ENCODE peak calls at places on chromosomes 4 and X, in six cellular contexts. K is astrocyte of the spinal cord, U is thoracic aorta, R is osteocyte, H is AG10803, D is fibroblast of the aortic adventitia. E is an unnamed sample.

GRCh38 chr4:3396611-3397010 is 45.2 kb upstream of the HGFAC start:
- DNase-seq in U (no peak), K (no peak), D (peak; percentile 9), R (no peak), H (peak; percentile 25), E (no peak)

GRCh38 chrX:154900323-154900722 is 14.2 kb downstream of the F8A1 start:
- DNase-seq in K (no peak), H (no peak), R (no peak), D (no peak), U (no peak), E (no peak)

GRCh38 chrX:94813541-94813940 is 1139.5 kb downstream of the FAM133A start:
- DNase-seq in R (no peak), D (no peak), K (no peak), H (no peak), U (no peak), E (no peak)

GRCh38 chr4:67861513-67861912 is 22.3 kb downstream of the TMPRSS11D start:
- DNase-seq in H (no peak), U (no peak), K (peak; percentile 31), R (no peak), D (no peak), E (no peak)

GRCh38 chrX:67893931-67894330 is 350.1 kb downstream of the AR start:
- DNase-seq in D (peak; percentile 1), H (no peak), U (no peak), R (no peak), K (peak; percentile 31), E (no peak)

GRCh38 chr4:188110036-188110435 is 633 bp upstream of the TRIML2 start:
- DNase-seq in D (no peak), H (no peak), K (no peak), U (no peak), R (no peak), E (no peak)

GRCh38 chrX:43940811-43941210 is 32.4 kb downstream of the NDP start:
- DNase-seq in H (peak; percentile 25), U (no peak), D (peak; percentile 65), K (peak; percentile 54), R (no peak), E (no peak)

GRCh38 chr4:84235545-84235944 is 263.5 kb downstream of the NKX6-1 start:
- DNase-seq in K (no peak), U (no peak), R (no peak), D (no peak), H (no peak), E (peak; percentile 52)

GRCh38 chr4:8355864-8356565 is 84.5 kb downstream of the ACOX3 start:
- DNase-seq in U (no peak), H (peak; percentile 49), K (peak; percentile 51), D (peak; percentile 32), R (no peak), E (no peak)

GRCh38 chr4:74056858-74057562 is 18.5 kb upstream of the CXCL3 start:
- DNase-seq in R (no peak), K (peak; percentile 88), D (peak; percentile 95), U (no peak), H (peak; percentile 89), E (no peak)

GRCh38 chr4:85114526-85114925 is 148.0 kb upstream of the WDFY3 start:
- DNase-seq in H (no peak), D (no peak), R (no peak), U (no peak), K (no peak), E (no peak)

GRCh38 chr4:106034205-106034604 is 138.9 kb downstream of the NPNT start:
- DNase-seq in R (no peak), H (peak; percentile 84), U (no peak), D (peak; percentile 75), K (peak; percentile 20), E (no peak)

GRCh38 chr4:136893638-136894037 is 638.7 kb downstream of the PCDH18 start:
- DNase-seq in R (no peak), U (no peak), H (no peak), K (no peak), D (peak; percentile 3), E (no peak)

GRCh38 chrX:133005038-133005437 is 46.6 kb upstream of the HS6ST2 start:
- DNase-seq in K (peak; percentile 5), D (peak; percentile 9), R (no peak), H (peak; percentile 0), U (no peak), E (peak; percentile 12)

GRCh38 chr4:27624749-27625148 is 764.1 kb downstream of the STIM2 start:
- DNase-seq in K (no peak), H (no peak), U (no peak), R (no peak), D (no peak), E (no peak)

GRCh38 chrX:10101269-10101668 is 55.5 kb upstream of the CLCN4 start:
- DNase-seq in D (no peak), R (no peak), U (no peak), H (no peak), K (no peak), E (no peak)

GRCh38 chrX:22634081-22634480 is 361.4 kb downstream of the CBLL2 start:
- DNase-seq in K (peak; percentile 67), R (no peak), D (peak; percentile 83), U (no peak), H (peak; percentile 64), E (no peak)

GRCh38 chr4:102713096-102713495 is 47.7 kb downstream of the MANBA start:
- DNase-seq in H (peak; percentile 28), D (peak; percentile 65), K (no peak), U (no peak), R (no peak), E (no peak)

GRCh38 chr4:13547563-13548041 is 3.3 kb upstream of the NKX3-2 start:
- DNase-seq in D (no peak), R (no peak), K (no peak), U (no peak), H (no peak), E (peak; percentile 75)

GRCh38 chr4:104494822-104495559 is at the start of gene CXXC4:
- DNase-seq in R (no peak), D (peak; percentile 27), K (peak; percentile 63), H (peak; percentile 15), U (no peak), E (peak; percentile 70)
- TF ChIP-seq CTCF in R (no peak), D (no peak), K (no peak), H (no peak), U (no peak), E (no peak)

DNA sequence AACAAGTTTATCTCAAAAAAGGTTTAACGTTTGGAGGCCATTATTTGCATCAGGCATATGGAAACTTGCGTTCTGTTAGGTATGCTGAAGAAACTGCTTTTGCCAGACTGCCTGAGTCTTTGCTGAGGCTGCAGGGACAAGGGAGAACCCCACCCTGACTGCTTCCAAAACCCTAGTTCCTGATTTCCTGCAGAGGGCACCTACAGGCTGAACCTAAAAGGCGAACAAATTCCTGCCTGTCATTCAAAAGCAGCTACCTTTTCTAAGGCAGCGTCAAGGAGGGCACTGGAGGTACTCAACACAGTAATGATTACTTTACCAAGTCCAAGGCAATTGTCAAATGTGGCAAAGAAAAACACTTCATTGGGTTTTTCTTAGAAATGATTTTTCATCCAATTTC is 578 bp upstream of the CORIN start:
- DNase-seq in D (no peak), R (no peak), H (no peak), U (no peak), K (no peak), E (no peak)
- TF ChIP-seq CTCF in D (no peak), R (no peak), H (no peak), U (no peak), K (no peak), E (no peak)

GRCh38 chrX:29231800-29232199 is 644.6 kb downstream of the IL1RAPL1 start:
- DNase-seq in U (no peak), D (peak; percentile 37), H (no peak), K (peak; percentile 10), R (no peak), E (no peak)
- TF ChIP-seq CTCF in U (no peak), D (peak; percentile 42), H (peak; percentile 22), K (peak; percentile 32), R (peak; percentile 29), E (peak; percentile 30)

DNA sequence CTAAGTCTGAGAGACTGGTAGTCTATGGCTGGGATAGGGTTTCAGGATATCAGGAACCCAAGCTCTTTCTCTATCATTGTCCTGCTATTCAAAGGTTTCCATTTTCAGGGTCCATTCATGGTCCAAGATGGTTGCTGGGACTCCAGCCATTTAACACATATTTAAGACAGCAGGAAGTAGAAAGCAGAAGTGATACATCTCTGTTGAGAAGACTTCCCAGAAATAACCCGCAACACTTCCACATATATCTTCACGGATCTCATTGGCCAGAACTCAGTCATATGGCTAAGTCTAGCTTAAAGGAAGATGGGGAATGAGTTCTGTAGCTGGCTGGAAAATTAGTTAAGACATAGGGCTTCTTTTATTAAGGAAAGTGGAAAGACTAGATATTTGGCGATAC is 23.8 kb downstream of the CTSO start:
- DNase-seq in D (no peak), H (no peak), R (no peak), K (no peak), U (no peak), E (no peak)
- TF ChIP-seq CTCF in D (no peak), H (no peak), R (no peak), K (no peak), U (no peak), E (no peak)

DNA sequence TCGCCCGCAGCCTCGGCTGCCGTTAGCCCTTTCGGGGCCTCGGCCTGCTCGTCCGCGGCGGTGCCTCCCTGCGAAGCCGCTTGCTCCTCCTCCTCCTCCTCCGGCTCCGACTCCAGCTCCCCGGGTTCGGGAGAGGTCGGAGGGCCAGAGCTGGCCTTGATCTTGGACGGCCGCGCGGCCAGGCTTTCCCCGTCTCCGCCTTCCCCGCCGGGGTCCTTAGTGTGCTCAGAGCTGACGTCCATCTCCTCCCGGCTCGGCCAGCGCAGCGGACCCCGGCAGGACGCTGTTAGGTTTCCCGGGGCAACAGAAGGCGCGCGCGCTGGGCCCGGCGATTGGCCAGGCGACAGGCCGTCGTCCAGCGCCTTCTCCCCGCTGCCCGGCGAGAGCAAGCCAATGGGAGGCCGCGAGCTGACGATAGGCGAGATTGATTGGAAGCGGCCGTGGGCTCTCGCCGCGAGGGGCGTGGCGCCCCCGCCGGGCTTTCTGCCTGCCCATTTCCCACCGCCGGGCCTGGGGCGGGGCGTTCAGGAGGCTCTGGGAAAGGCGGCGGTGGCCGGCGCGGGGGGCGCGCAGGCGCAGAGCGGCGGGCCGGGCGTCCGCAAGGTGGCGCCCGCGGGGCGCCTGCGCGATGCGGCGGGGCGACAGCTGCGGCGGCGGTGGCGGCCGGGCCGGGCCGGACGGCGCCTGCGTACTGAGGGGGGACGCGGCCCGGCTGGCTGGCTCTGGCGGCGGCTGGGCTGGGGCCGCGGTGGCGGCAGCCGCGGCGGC is at the start of gene TADA2B:
- DNase-seq in U (peak; percentile 90), K (peak; percentile 99), D (peak; percentile 96), H (peak; percentile 97), R (peak; percentile 100), E (peak; percentile 100)
- TF ChIP-seq CTCF in U (no peak), K (peak; percentile 19), D (peak; percentile 35), H (no peak), R (peak; percentile 48), E (peak; percentile 80)

DNA sequence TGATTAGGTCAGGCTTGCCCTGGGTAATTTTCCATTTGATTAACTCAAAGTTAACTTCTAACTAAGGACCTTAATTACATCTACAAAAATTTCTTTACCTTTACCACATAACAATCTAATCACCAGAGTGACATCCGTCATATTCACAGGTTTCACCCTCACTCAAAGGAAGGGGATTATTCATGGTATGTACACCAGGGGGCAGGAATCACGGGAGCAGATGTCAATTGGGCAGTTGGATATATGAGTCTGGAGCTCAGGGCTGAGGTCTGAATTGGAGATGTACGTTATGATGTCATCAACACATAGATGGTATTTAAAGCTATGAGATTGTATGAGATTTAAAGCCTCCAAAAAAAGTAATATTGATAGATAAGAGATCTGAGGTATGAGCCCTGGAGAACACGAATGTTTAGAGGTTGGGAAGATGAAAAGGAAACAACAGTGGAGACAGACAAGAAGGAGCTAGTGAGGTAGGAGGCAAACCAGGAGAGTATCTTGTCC is 52.9 kb downstream of the PGRMC1 start:
- DNase-seq in H (no peak), K (no peak), U (no peak), R (no peak), D (no peak), E (no peak)
- TF ChIP-seq CTCF in H (no peak), K (no peak), U (no peak), R (no peak), D (no peak), E (no peak)

E was measured in GM13977.